ENCODE peak calls at places on chromosomes 16 and 17, in four cellular contexts. L is NCI-H226; U is CD4-positive, alpha-beta memory T cell; D is A172. M is an unnamed sample.

GRCh38 chr17:68238894-68239293 is 8.9 kb upstream of the AMZ2 start:
- DNase-seq in D (no peak), U (peak), L (no peak), M (no peak)

GRCh38 chr16:46887524-46887854 is 3.3 kb downstream of the GPT2 start:
- DNase-seq in D (no peak), L (no peak), U (no peak), M (no peak)

GRCh38 chr17:34015253-34015652 is 239.8 kb upstream of the CCL2 start:
- DNase-seq in L (no peak), D (no peak), U (no peak), M (no peak)

GRCh38 chr17:9115446-9116265 is 94.3 kb downstream of the NTN1 start:
- DNase-seq in L (peak), D (peak), U (no peak), M (peak)

GRCh38 chr17:74128456-74128855 is 75.0 kb upstream of the RPL38 start:
- DNase-seq in L (no peak), U (no peak), D (no peak), M (no peak)

GRCh38 chr17:29251184-29251583 is 4.5 kb downstream of the CRYBA1 start:
- DNase-seq in U (no peak), D (no peak), L (no peak), M (no peak)

GRCh38 chr17:38591759-38592241 is 14.0 kb downstream of the SRCIN1 start:
- DNase-seq in L (peak), D (peak), U (peak), M (no peak)

GRCh38 chr16:55249361-55249760 is 74.6 kb upstream of the IRX6 start:
- DNase-seq in L (no peak), U (no peak), D (no peak), M (no peak)

GRCh38 chr17:63171428-63172205 is 205.6 kb downstream of the TANC2 start:
- DNase-seq in U (no peak), D (peak), L (peak), M (no peak)

GRCh38 chr17:79224903-79225302 is 150.3 kb downstream of the ENGASE start:
- DNase-seq in L (no peak), U (no peak), D (no peak), M (no peak)

GRCh38 chr17:63675607-63676539 is 24.1 kb downstream of the LIMD2 start:
- DNase-seq in U (no peak), D (peak), L (peak), M (peak)

GRCh38 chr17:77388384-77389306 is 247.9 kb downstream of the SEC14L1 start:
- DNase-seq in D (no peak), U (no peak), L (no peak), M (no peak)

GRCh38 chr16:838741-839140 is 38.2 kb upstream of the GNG13 start:
- DNase-seq in D (no peak), L (no peak), U (no peak), M (no peak)

GRCh38 chr17:10171581-10171981 is 26.8 kb downstream of the GAS7 start:
- DNase-seq in L (no peak), U (no peak), D (no peak), M (no peak)

GRCh38 chr17:48928876-48929811 is 15.5 kb downstream of the SNF8 start:
- DNase-seq in U (no peak), L (no peak), D (no peak), M (no peak)

GRCh38 chr16:53282975-53283946 is 151.0 kb upstream of the RBL2 start:
- DNase-seq in U (no peak), L (peak), D (peak), M (no peak)

GRCh38 chr17:47957591-47958490 is at the start of gene PRR15L:
- DNase-seq in D (no peak), U (no peak), L (no peak), M (no peak)

GRCh38 chr17:330993-331701 is 21.5 kb downstream of the RPH3AL start:
- DNase-seq in U (peak), D (no peak), L (no peak), M (no peak)

GRCh38 chr17:9002610-9003354 is 18.5 kb upstream of the NTN1 start:
- DNase-seq in D (no peak), U (no peak), L (no peak), M (no peak)

GRCh38 chr16:88851616-88852015 is 5.1 kb downstream of the GALNS start:
- DNase-seq in D (no peak), U (no peak), L (no peak), M (no peak)

GRCh38 chr17:19345067-19345460 is 17.5 kb downstream of the B9D1 start:
- DNase-seq in U (no peak), D (no peak), L (no peak), M (no peak)

GRCh38 chr17:64572682-64573154 is 65.9 kb downstream of the CEP95 start:
- DNase-seq in U (no peak), L (peak), D (peak), M (peak)

GRCh38 chr17:63369233-63369632 is 76.9 kb downstream of the CYB561 start:
- DNase-seq in D (peak), L (no peak), U (no peak), M (no peak)

GRCh38 chr17:50359998-50360461 is 13.0 kb downstream of the MRPL27 start:
- DNase-seq in L (no peak), D (no peak), U (no peak), M (no peak)

GRCh38 chr16:22732315-22732840 is 81.6 kb upstream of the HS3ST2 start:
- DNase-seq in U (no peak), L (no peak), D (no peak), M (no peak)

GRCh38 chr17:48544356-48545021 is 420 bp downstream of the HOXB2 start:
- DNase-seq in D (peak), L (peak), U (peak), M (peak)

GRCh38 chr16:53913082-53913870 is 209.3 kb downstream of the FTO start:
- DNase-seq in D (peak), L (peak), U (no peak), M (no peak)

GRCh38 chr17:1904273-1905052 is 74.7 kb downstream of the RPA1 start:
- DNase-seq in L (no peak), U (no peak), D (no peak), M (no peak)

GRCh38 chr16:54070944-54071343 is 215.6 kb downstream of the IRX3 start:
- DNase-seq in D (no peak), L (no peak), U (no peak), M (no peak)

GRCh38 chr17:9880582-9880999 is 24.5 kb downstream of the RCVRN start:
- DNase-seq in L (peak), U (no peak), D (peak), M (no peak)

GRCh38 chr17:55348749-55349354 is 72.8 kb downstream of the MMD start:
- DNase-seq in L (no peak), D (peak), U (no peak), M (peak)